ENCODE peak calls at places on chromosomes 3 and 15, in six cellular contexts. Y is HFFc6, N is left ventricle myocardium inferior, A is mucosa of descending colon, P is adrenal gland, I is neural crest cell. C is an unnamed sample.

GRCh38 chr15:87597346-87598052 is 659.0 kb downstream of the NTRK3 start:
- DNase-seq in Y (no peak), N (no peak), A (no peak), P (no peak), I (no peak), C (no peak)

GRCh38 chr3:142609136-142609535 is 12.9 kb downstream of the PLS1 start:
- DNase-seq in Y (no peak), N (no peak), A (no peak), P (no peak), I (no peak), C (no peak)

GRCh38 chr3:161215186-161215585 is 5.9 kb upstream of the NMD3 start:
- DNase-seq in Y (no peak), N (no peak), A (peak), P (no peak), I (no peak), C (no peak)

GRCh38 chr3:73021301-73021700 is 24.7 kb downstream of the PPP4R2 start:
- DNase-seq in Y (no peak), N (no peak), A (no peak), P (no peak), I (no peak), C (no peak)

GRCh38 chr15:44659041-44659440 is 4.4 kb downstream of the SPG11 start:
- DNase-seq in Y (no peak), N (no peak), A (no peak), P (no peak), I (no peak), C (no peak)

GRCh38 chr3:54294214-54294613 is 171.9 kb downstream of the CACNA2D3 start:
- DNase-seq in Y (no peak), N (no peak), A (no peak), P (no peak), I (no peak), C (no peak)

GRCh38 chr3:30600572-30600971 is 5.8 kb upstream of the TGFBR2 start:
- DNase-seq in Y (no peak), N (no peak), A (no peak), P (no peak), I (no peak), C (no peak)

GRCh38 chr3:29283297-29283681 is 2.4 kb downstream of the RBMS3 start:
- DNase-seq in Y (no peak), N (no peak), A (no peak), P (no peak), I (no peak), C (no peak)

GRCh38 chr15:65416845-65417416 is 5.8 kb downstream of the IGDCC4 start:
- DNase-seq in Y (no peak), N (peak), A (no peak), P (no peak), I (no peak), C (no peak)

GRCh38 chr3:183811638-183812037 is 13.7 kb downstream of the MAP6D1 start:
- DNase-seq in Y (no peak), N (no peak), A (no peak), P (no peak), I (no peak), C (no peak)

GRCh38 chr3:72210248-72210647 is 425.3 kb upstream of the PROK2 start:
- DNase-seq in Y (no peak), N (no peak), A (no peak), P (no peak), I (no peak), C (no peak)

GRCh38 chr15:37253877-37254276 is 153.5 kb upstream of the MEIS2 start:
- DNase-seq in Y (peak), N (no peak), A (no peak), P (no peak), I (no peak), C (no peak)

GRCh38 chr3:88433572-88433971 is 283.8 kb downstream of the C3orf38 start:
- DNase-seq in Y (no peak), N (no peak), A (no peak), P (no peak), I (no peak), C (no peak)

GRCh38 chr3:59605318-59605717 is 555.5 kb upstream of the CFAP20DC start:
- DNase-seq in Y (no peak), N (no peak), A (peak), P (no peak), I (no peak), C (no peak)

GRCh38 chr3:48409291-48410201 is 20.3 kb downstream of the PLXNB1 start:
- DNase-seq in Y (no peak), N (peak), A (peak), P (peak), I (no peak), C (no peak)

GRCh38 chr3:129615751-129616281 is 9.3 kb upstream of the PLXND1 start:
- DNase-seq in Y (no peak), N (peak), A (peak), P (no peak), I (no peak), C (no peak)

GRCh38 chr3:58104712-58105111 is 96.5 kb downstream of the FLNB start:
- DNase-seq in Y (no peak), N (no peak), A (no peak), P (no peak), I (no peak), C (no peak)

GRCh38 chr15:54099010-54099409 is 120.8 kb downstream of the UNC13C start:
- DNase-seq in Y (no peak), N (no peak), A (no peak), P (no peak), I (no peak), C (no peak)

GRCh38 chr15:98794211-98794610 is 145.9 kb downstream of the IGF1R start:
- DNase-seq in Y (no peak), N (no peak), A (no peak), P (no peak), I (no peak), C (no peak)

GRCh38 chr15:93035953-93036810 is 52.8 kb downstream of the RGMA start:
- DNase-seq in Y (no peak), N (no peak), A (peak), P (no peak), I (peak), C (no peak)

GRCh38 chr3:41365973-41366372 is 166.7 kb downstream of the CTNNB1 start:
- DNase-seq in Y (no peak), N (no peak), A (no peak), P (no peak), I (no peak), C (no peak)

GRCh38 chr15:31272558-31273257 is 53.9 kb upstream of the KLF13 start:
- DNase-seq in Y (no peak), N (no peak), A (peak), P (peak), I (no peak), C (no peak)

GRCh38 chr3:47581835-47582234 is 3.2 kb upstream of the CSPG5 start:
- DNase-seq in Y (no peak), N (no peak), A (no peak), P (no peak), I (no peak), C (no peak)

GRCh38 chr3:59609967-59610366 is 560.1 kb upstream of the CFAP20DC start:
- DNase-seq in Y (no peak), N (peak), A (peak), P (peak), I (peak), C (no peak)

GRCh38 chr3:160956785-160957184 is 148.4 kb downstream of the B3GALNT1 start:
- DNase-seq in Y (no peak), N (no peak), A (no peak), P (no peak), I (no peak), C (peak)

DNA sequence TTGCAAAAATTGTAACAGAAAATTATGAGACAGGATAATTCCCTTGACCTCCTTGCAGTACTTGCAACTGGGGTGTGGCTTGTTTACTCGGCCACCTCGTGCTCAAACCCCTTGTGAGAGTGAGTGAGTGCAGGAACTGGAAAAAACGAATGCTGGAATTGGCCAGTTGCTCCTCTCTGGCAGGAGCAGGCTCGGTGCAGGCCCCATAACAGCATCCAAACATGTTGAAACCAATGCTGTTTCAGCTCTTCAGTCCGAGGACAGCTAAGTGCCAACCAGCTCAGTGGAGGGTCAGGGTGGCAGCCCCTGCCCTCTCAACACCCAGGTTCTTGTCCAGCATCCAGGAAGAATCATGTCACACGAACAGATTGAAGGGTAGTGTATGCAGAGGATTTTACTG is 36.9 kb downstream of the METTL6 start:
- DNase-seq in Y (no peak), N (no peak), A (no peak), P (no peak), I (no peak), C (no peak)
- TF ChIP-seq CTCF in Y (no peak), N (no peak), A (no peak), P (no peak), I (no peak), C (no peak)

DNA sequence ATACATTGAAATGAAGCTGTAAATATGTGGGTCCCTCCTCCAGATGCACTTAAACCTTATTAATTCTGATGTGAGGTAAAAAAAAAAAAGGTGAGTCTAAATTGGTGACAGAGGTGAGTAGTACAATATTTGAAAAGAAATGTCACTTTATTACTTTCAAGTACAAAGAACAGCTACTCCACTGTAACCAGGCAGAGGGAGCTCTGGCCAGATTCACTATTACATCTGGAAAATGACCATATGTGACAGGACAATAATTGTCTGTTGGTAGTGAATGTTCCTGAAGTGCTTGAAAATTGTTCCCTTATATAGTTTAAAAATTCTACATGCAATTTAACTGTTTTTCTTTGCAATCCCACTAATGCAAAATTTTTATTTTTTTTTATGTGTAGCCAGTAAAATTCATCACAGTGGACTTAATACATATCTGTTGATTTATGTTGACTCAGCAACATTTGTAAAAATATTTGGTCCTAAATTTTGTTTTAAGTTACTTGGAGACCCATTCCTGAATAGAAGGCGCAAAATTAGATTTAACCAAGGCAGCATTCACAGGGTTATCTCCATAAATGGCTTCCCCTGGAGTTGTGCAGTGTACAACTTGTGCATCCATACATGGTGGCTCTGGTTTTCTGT is 231.9 kb upstream of the TBC1D5 start:
- DNase-seq in Y (no peak), N (no peak), A (peak), P (no peak), I (no peak), C (no peak)
- TF ChIP-seq CTCF in Y (peak), N (peak), A (no peak), P (no peak), I (peak), C (peak)

DNA sequence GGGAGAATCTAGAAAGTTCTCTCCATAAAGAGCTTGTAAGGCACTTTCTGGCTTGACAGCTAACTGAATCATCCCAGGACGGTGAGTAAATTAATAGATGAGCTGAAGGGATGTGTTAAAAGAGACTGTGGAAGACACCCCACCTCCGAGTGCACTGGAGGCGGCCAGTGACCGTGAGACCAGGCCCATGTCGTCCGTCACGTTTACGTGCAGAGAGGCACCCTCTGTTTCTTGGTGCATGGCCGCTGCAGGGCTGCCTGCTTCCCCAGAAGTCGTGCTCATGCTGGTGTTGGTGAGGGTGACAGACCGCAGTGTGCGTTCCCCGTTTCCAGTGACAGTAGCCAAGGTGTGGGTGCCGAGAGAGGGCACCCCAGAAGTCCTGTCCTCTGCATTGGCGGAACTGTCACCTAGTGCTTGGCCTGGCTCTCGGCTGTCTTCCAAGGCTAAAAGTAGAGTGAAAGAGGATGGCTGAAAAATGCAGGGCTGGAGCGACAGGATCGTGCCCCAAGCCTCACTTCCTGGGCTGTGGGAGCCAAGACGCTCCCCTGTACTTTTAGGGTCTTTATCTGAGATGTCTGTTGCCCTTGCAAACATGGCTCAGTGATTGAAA is 41.1 kb downstream of the HEG1 start:
- DNase-seq in Y (no peak), N (no peak), A (no peak), P (peak), I (no peak), C (no peak)
- TF ChIP-seq CTCF in Y (no peak), N (no peak), A (no peak), P (no peak), I (no peak), C (no peak)

GRCh38 chr15:60476713-60477112 is 2.2 kb downstream of the ICE2 start:
- DNase-seq in Y (peak), N (no peak), A (no peak), P (no peak), I (no peak), C (no peak)
- TF ChIP-seq CTCF in Y (no peak), N (no peak), A (no peak), P (no peak), I (no peak), C (no peak)

GRCh38 chr15:76642671-76643070 is 262.5 kb downstream of the SCAPER start:
- DNase-seq in Y (no peak), N (no peak), A (no peak), P (no peak), I (no peak), C (no peak)
- TF ChIP-seq CTCF in Y (peak), N (peak), A (no peak), P (no peak), I (peak), C (peak)

GRCh38 chr3:85254738-85255137 is 295.9 kb downstream of the CADM2 start:
- DNase-seq in Y (no peak), N (no peak), A (no peak), P (no peak), I (no peak), C (no peak)

GRCh38 chr3:85255954-85256353 is 297.2 kb downstream of the CADM2 start:
- DNase-seq in Y (no peak), N (no peak), A (no peak), P (no peak), I (no peak), C (no peak)

GRCh38 chr3:85259748-85260147 is 301.0 kb downstream of the CADM2 start:
- DNase-seq in Y (no peak), N (no peak), A (no peak), P (no peak), I (no peak), C (no peak)
- TF ChIP-seq CTCF in Y (no peak), N (no peak), A (no peak), P (no peak), I (no peak), C (no peak)

DNA sequence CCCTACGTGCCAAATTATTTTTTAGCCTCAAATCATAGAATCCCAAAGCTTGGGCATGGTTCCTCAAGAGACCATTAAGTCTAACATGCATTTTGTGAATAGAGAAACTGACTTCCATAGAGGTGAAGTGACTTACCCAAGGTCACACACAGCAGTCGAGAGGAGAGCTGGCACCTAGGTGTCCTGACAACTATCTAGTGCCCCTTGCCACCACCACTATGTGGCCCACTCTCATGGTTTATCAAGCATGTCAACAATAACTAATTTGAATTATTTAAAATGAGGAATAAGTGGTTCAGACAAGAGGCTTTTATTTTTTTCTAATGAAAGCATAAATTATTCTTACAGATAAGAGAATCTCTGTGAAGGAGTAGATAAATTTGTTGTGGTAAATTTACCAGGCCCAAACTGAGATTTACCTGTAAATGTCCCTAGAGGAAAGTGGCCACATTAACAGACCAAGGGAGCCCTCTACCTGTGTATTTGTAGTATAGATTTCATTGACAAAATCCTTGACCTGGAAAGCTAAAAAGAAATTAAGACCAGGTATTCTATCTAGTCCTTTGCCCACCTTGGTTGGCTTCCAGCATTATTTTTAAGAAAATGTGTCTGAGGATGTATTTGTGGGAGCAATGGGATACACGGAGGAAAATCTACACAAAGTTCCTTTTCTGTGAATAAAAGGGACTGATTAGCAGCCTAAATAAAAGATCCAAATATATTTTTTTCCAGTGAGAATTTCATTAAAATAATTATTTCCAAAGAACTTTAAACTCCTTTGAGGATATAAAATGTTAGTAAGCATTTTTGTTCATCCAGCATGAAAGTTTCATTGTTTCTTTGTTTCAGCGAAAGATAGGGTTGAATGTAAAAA is 49.1 kb downstream of the IQCH start:
- DNase-seq in Y (peak), N (no peak), A (peak), P (no peak), I (no peak), C (peak)
- TF ChIP-seq CTCF in Y (peak), N (peak), A (no peak), P (peak), I (peak), C (peak)

GRCh38 chr3:13352621-13353131 is 67.4 kb downstream of the NUP210 start:
- DNase-seq in Y (peak), N (no peak), A (no peak), P (no peak), I (no peak), C (peak)

GRCh38 chr3:13358051-13358450 is 62.1 kb downstream of the NUP210 start:
- DNase-seq in Y (no peak), N (no peak), A (no peak), P (no peak), I (no peak), C (no peak)

GRCh38 chr3:13349823-13350222 is 70.3 kb downstream of the NUP210 start:
- DNase-seq in Y (no peak), N (no peak), A (no peak), P (no peak), I (no peak), C (no peak)

GRCh38 chr3:13357074-13357473 is 63.0 kb downstream of the NUP210 start:
- DNase-seq in Y (no peak), N (no peak), A (no peak), P (no peak), I (no peak), C (no peak)

DNA sequence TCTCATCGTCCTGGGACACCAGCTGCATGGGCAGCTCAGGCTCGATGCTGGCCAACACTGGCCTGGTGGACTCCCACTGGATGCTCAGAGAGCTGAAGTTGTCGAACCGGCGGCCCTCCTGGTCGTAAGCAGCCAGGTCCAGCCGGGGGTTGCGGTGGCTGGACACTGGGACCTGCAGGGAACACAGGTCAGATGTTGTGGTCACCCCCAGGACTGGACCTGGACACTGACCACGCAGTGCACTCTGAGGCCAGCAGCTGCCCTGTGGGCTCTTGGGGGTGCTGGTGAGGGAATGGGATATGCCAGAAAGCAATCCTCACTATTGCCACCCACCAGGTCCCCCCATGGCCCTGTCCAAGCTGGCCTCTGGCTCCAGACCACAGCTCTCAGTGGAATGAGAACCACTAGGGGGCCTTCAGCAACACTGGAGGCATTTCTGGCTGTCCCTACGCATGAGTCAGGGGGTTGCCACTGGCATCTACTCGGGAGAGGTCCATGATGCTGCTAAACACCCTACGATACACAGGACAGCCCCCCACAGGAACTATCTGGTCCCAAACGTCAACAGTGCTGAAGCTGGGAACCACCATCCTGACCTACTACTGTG is 66.1 kb downstream of the NUP210 start:
- DNase-seq in Y (no peak), N (no peak), A (no peak), P (no peak), I (no peak), C (peak)
- TF ChIP-seq CTCF in Y (peak), N (peak), A (no peak), P (no peak), I (peak), C (peak)

C was measured in brain microvascular endothelial cell.